ENCODE peak calls at places on chromosomes 2 and 18, in ten cellular contexts. I, O, Q, V, Y, T, J, W, B and C are unnamed samples.

GRCh38 chr2:46165916-46166315 is 131.3 kb upstream of the EPAS1 start:
- DNase-seq in I (no peak), O (no peak), Q (no peak), V (no peak), Y (no peak), T (no peak), J (no peak), W (no peak), B (no peak), C (no peak)

GRCh38 chr2:88167740-88168139 is 2.4 kb upstream of the THNSL2 start:
- DNase-seq in I (no peak), O (no peak), Q (no peak), V (no peak), Y (no peak), T (no peak), J (no peak), W (no peak), B (no peak), C (no peak)

GRCh38 chr2:136764397-136765255 is 719 bp upstream of the THSD7B start:
- DNase-seq in I (no peak), O (no peak), Q (no peak), V (no peak), Y (no peak), T (peak), J (no peak), W (no peak), B (no peak), C (no peak)

GRCh38 chr2:188695953-188696352 is 278.2 kb upstream of the COL3A1 start:
- DNase-seq in I (no peak), O (no peak), Q (no peak), V (no peak), Y (peak), T (no peak), J (no peak), W (peak), B (no peak), C (no peak)

GRCh38 chr2:55093381-55093780 is 43.1 kb upstream of the RTN4 start:
- DNase-seq in I (no peak), O (no peak), Q (no peak), V (no peak), Y (peak), T (no peak), J (no peak), W (no peak), B (no peak), C (no peak)

GRCh38 chr2:239040152-239040761 is 192.4 kb downstream of the TWIST2 start:
- DNase-seq in I (no peak), O (no peak), Q (no peak), V (no peak), Y (no peak), T (no peak), J (no peak), W (no peak), B (no peak), C (no peak)

GRCh38 chr18:72091369-72091768 is 452.8 kb downstream of the CBLN2 start:
- DNase-seq in I (no peak), O (no peak), Q (no peak), V (no peak), Y (no peak), T (no peak), J (no peak), W (no peak), B (no peak), C (no peak)

GRCh38 chr2:201701591-201701990 is 3.1 kb upstream of the MPP4 start:
- DNase-seq in I (no peak), O (no peak), Q (no peak), V (no peak), Y (no peak), T (no peak), J (no peak), W (no peak), B (no peak), C (no peak)

GRCh38 chr18:73842795-73843394 is 304.7 kb downstream of the FBXO15 start:
- DNase-seq in I (peak), O (no peak), Q (no peak), V (peak), Y (peak), T (peak), J (peak), W (peak), B (peak), C (no peak)

GRCh38 chr18:10949655-10950054 is 199.7 kb downstream of the PIEZO2 start:
- DNase-seq in I (no peak), O (no peak), Q (no peak), V (no peak), Y (peak), T (no peak), J (no peak), W (no peak), B (no peak), C (no peak)

GRCh38 chr18:56086176-56086575 is 498.2 kb upstream of the TCF4 start:
- DNase-seq in I (no peak), O (no peak), Q (no peak), V (no peak), Y (no peak), T (no peak), J (no peak), W (no peak), B (no peak), C (no peak)

GRCh38 chr2:165163771-165164170 is 40.1 kb downstream of the SCN3A start:
- DNase-seq in I (no peak), O (no peak), Q (no peak), V (no peak), Y (no peak), T (no peak), J (no peak), W (peak), B (no peak), C (no peak)

GRCh38 chr2:127508621-127509034 is 17.7 kb downstream of the IWS1 start:
- DNase-seq in I (no peak), O (no peak), Q (peak), V (peak), Y (peak), T (no peak), J (no peak), W (peak), B (no peak), C (no peak)